ENCODE peak calls at places on chromosomes 3 and 15, in six cellular contexts. One of them, this sample, is unnamed.

GRCh38 chr3:54042259-54042823 is 80.0 kb upstream of the CACNA2D3 start:
- DNase-seq in GM12891: no peak
- DNase-seq in K562: no peak
- DNase-seq in GM12878: no peak
- DNase-seq in H1: no peak
- DNase-seq in HepG2: no peak
- DNase-seq in this sample: no peak

GRCh38 chr3:52295809-52296208 is 8.2 kb downstream of the GLYCTK start:
- DNase-seq in GM12891: no peak
- DNase-seq in K562: no peak
- DNase-seq in GM12878: no peak
- DNase-seq in H1: no peak
- DNase-seq in HepG2: no peak
- DNase-seq in this sample: no peak

GRCh38 chr3:118472586-118472985 is 562.1 kb downstream of the IGSF11 start:
- DNase-seq in GM12891: no peak
- DNase-seq in K562: no peak
- DNase-seq in GM12878: no peak
- DNase-seq in H1: no peak
- DNase-seq in HepG2: no peak
- DNase-seq in this sample: no peak

GRCh38 chr15:81493246-81493645 is 119.2 kb upstream of the TMC3 start:
- DNase-seq in GM12891: no peak
- DNase-seq in K562: no peak
- DNase-seq in GM12878: no peak
- DNase-seq in H1: no peak
- DNase-seq in HepG2: no peak
- DNase-seq in this sample: no peak

GRCh38 chr15:40150163-40150925 is 10.5 kb upstream of the BUB1B start:
- DNase-seq in GM12891: no peak
- DNase-seq in K562: no peak
- DNase-seq in GM12878: no peak
- DNase-seq in H1: no peak
- DNase-seq in HepG2: peak
- DNase-seq in this sample: no peak

GRCh38 chr3:29329986-29330514 is 49.2 kb downstream of the RBMS3 start:
- DNase-seq in GM12891: no peak
- DNase-seq in K562: no peak
- DNase-seq in GM12878: no peak
- DNase-seq in H1: no peak
- DNase-seq in HepG2: no peak
- DNase-seq in this sample: no peak

GRCh38 chr15:81091889-81092558 is 42.0 kb upstream of the CFAP161 start:
- DNase-seq in GM12891: no peak
- DNase-seq in K562: peak
- DNase-seq in GM12878: no peak
- DNase-seq in H1: no peak
- DNase-seq in HepG2: peak
- DNase-seq in this sample: no peak

GRCh38 chr3:25001041-25001591 is 426.9 kb upstream of the RARB start:
- DNase-seq in GM12891: no peak
- DNase-seq in K562: no peak
- DNase-seq in GM12878: no peak
- DNase-seq in H1: no peak
- DNase-seq in HepG2: no peak
- DNase-seq in this sample: no peak

GRCh38 chr15:89104172-89104564 is 15.9 kb downstream of the ABHD2 start:
- DNase-seq in GM12891: no peak
- DNase-seq in K562: no peak
- DNase-seq in GM12878: no peak
- DNase-seq in H1: no peak
- DNase-seq in HepG2: no peak
- DNase-seq in this sample: no peak

GRCh38 chr3:132135628-132136333 is 101.0 kb upstream of the CPNE4 start:
- DNase-seq in GM12891: no peak
- DNase-seq in K562: no peak
- DNase-seq in GM12878: no peak
- DNase-seq in H1: no peak
- DNase-seq in HepG2: peak
- DNase-seq in this sample: no peak

GRCh38 chr15:76339302-76340197 is 3.0 kb downstream of the ISL2 start:
- DNase-seq in GM12891: peak
- DNase-seq in K562: no peak
- DNase-seq in GM12878: no peak
- DNase-seq in H1: peak
- DNase-seq in HepG2: no peak
- DNase-seq in this sample: no peak

GRCh38 chr15:60525640-60526039 is 46.7 kb upstream of the ICE2 start:
- DNase-seq in GM12891: no peak
- DNase-seq in K562: no peak
- DNase-seq in GM12878: no peak
- DNase-seq in H1: no peak
- DNase-seq in HepG2: no peak
- DNase-seq in this sample: no peak

GRCh38 chr15:76162050-76162425 is 102.3 kb downstream of the TMEM266 start:
- DNase-seq in GM12891: no peak
- DNase-seq in K562: no peak
- DNase-seq in GM12878: no peak
- DNase-seq in H1: no peak
- DNase-seq in HepG2: no peak
- DNase-seq in this sample: no peak

GRCh38 chr3:112086857-112087524 is 802 bp downstream of the C3orf52 start:
- DNase-seq in GM12891: no peak
- DNase-seq in K562: no peak
- DNase-seq in GM12878: no peak
- DNase-seq in H1: no peak
- DNase-seq in HepG2: no peak
- DNase-seq in this sample: no peak

GRCh38 chr3:18258492-18258891 is 166.6 kb downstream of the SATB1 start:
- DNase-seq in GM12891: no peak
- DNase-seq in K562: no peak
- DNase-seq in GM12878: no peak
- DNase-seq in H1: no peak
- DNase-seq in HepG2: no peak
- DNase-seq in this sample: no peak

GRCh38 chr3:184715943-184716651 is 4.2 kb upstream of the MAGEF1 start:
- DNase-seq in GM12891: no peak
- DNase-seq in K562: no peak
- DNase-seq in GM12878: no peak
- DNase-seq in H1: no peak
- DNase-seq in HepG2: no peak
- DNase-seq in this sample: no peak

DNA sequence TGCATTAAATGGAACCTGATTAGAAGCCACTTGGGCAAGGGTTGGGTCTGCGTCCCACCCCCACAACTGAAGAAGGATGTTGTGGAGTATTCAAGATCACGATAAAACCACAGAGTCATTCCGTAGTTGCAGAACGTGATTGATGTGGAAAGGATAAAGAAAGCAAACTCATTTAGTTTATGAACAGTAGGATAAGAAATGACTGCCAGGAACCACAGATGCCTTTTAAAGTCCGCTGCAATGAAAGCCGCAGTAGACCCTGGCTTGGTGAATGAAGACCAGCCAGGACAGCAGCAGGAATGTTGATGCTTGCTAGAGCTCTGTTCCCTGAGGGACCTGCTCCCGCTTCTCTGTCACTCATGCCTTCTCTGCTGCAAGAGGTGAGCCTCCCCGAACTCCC is 111.5 kb downstream of the GABRG3 start:
- DNase-seq in GM12891: no peak
- DNase-seq in K562: no peak
- DNase-seq in GM12878: no peak
- DNase-seq in H1: no peak
- DNase-seq in HepG2: no peak
- DNase-seq in this sample: no peak
- TF ChIP-seq POLR2AphosphoS5 in GM12891: no peak
- TF ChIP-seq POLR2AphosphoS5 in K562: no peak
- TF ChIP-seq POLR2AphosphoS5 in GM12878: no peak
- TF ChIP-seq POLR2AphosphoS5 in H1: no peak
- TF ChIP-seq POLR2AphosphoS5 in HepG2: no peak
- TF ChIP-seq POLR2AphosphoS5 in this sample: no peak

DNA sequence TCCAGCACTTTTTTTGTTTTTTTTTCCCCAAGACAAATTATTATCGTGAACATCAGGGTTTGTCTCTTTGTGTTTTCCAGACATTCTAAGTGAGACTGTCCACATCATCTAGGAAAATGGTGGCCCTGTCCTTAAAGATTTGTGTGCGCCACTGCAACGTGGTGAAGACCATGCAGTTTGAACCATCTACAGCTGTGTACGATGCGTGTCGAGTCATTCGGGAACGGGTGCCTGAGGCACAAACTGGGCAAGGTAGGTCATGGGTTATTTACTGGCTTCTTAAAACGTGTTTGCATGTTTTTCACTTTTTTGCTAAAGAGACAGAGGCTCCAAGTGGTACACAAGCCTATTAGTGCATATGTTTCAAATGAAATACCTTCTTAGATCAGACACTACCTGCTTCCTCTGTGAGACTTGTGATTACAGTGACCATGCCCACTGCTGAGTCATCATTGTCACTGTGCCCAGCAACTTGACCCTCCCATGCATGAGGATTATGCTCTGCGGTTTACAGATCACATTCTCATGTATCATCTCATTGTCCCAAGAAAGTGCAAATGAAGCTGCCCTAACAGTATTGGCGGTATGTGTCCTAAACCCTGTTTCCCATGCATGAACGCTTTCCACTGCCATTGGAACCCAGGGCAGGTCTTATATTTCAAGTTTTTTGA is 395.2 kb upstream of the TPM1 start:
- DNase-seq in GM12891: no peak
- DNase-seq in K562: peak
- DNase-seq in GM12878: no peak
- DNase-seq in H1: no peak
- DNase-seq in HepG2: peak
- DNase-seq in this sample: no peak
- TF ChIP-seq TAF1 in GM12891: no peak
- TF ChIP-seq TAF1 in K562: no peak
- TF ChIP-seq TAF1 in GM12878: no peak
- TF ChIP-seq TAF1 in H1: no peak
- TF ChIP-seq TAF1 in HepG2: no peak
- TF ChIP-seq TAF1 in this sample: no peak

GRCh38 chr3:149659173-149659468 is 1.3 kb upstream of the WWTR1 start:
- DNase-seq in GM12891: no peak
- DNase-seq in K562: no peak
- DNase-seq in GM12878: no peak
- DNase-seq in H1: no peak
- DNase-seq in HepG2: no peak
- DNase-seq in this sample: no peak

GRCh38 chr3:149657458-149657795 is 398 bp downstream of the WWTR1 start:
- DNase-seq in GM12891: no peak
- DNase-seq in K562: no peak
- DNase-seq in GM12878: no peak
- DNase-seq in H1: no peak
- DNase-seq in HepG2: no peak
- DNase-seq in this sample: no peak

GRCh38 chr3:149658444-149659172 is 783 bp upstream of the WWTR1 start:
- DNase-seq in GM12891: no peak
- DNase-seq in K562: no peak
- DNase-seq in GM12878: no peak
- DNase-seq in H1: peak
- DNase-seq in HepG2: no peak
- DNase-seq in this sample: peak

GRCh38 chr3:149655826-149656599 is 1.8 kb downstream of the WWTR1 start:
- DNase-seq in GM12891: no peak
- DNase-seq in K562: no peak
- DNase-seq in GM12878: no peak
- DNase-seq in H1: no peak
- DNase-seq in HepG2: no peak
- DNase-seq in this sample: no peak

DNA sequence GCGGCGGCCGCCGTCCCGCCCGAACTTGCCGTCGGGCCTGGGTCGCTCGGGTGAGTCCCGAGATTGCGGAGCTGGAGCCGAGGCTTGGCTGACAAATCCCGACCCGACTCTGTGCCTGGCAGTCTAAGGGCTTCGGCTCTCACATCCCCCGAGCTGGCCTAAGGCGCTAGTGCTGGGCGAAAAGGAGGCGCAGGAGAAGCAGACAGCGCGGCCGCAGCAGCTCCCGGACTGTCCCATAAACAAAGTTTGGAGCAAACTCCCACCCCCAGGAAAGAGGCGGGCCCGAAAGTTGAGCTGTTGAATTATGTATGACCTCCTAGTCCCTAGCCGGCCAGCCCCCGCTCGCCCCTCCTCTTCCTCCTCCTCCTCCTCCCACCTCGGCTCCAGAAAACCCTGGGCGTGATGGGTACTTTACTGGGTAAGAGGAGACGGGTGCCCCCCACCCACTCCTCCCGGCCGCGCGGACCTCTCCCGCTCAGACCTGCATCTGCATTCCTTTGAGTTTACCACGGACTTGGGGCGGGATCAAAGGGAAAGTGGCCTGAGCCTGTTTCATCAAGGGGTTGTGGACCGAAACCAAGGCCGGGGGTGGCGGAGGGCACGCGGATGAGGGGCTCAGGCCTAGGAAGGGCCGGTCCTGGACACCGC is at the start of gene WWTR1:
- DNase-seq in GM12891: peak
- DNase-seq in K562: no peak
- DNase-seq in GM12878: peak
- DNase-seq in H1: peak
- DNase-seq in HepG2: peak
- DNase-seq in this sample: peak
- TF ChIP-seq POLR2A in GM12891: no peak
- TF ChIP-seq POLR2A in K562: no peak
- TF ChIP-seq POLR2A in GM12878: no peak
- TF ChIP-seq POLR2A in H1: peak
- TF ChIP-seq POLR2A in HepG2: peak
- TF ChIP-seq POLR2A in this sample: no peak

GRCh38 chr3:123687286-123687685 is 102.4 kb upstream of the HACD2 start:
- DNase-seq in GM12891: no peak
- DNase-seq in K562: no peak
- DNase-seq in GM12878: no peak
- DNase-seq in H1: no peak
- DNase-seq in HepG2: peak
- DNase-seq in this sample: no peak
- TF ChIP-seq POLR2AphosphoS5 in GM12891: no peak
- TF ChIP-seq POLR2AphosphoS5 in K562: no peak
- TF ChIP-seq POLR2AphosphoS5 in GM12878: no peak
- TF ChIP-seq POLR2AphosphoS5 in H1: no peak
- TF ChIP-seq POLR2AphosphoS5 in HepG2: no peak
- TF ChIP-seq POLR2AphosphoS5 in this sample: no peak

DNA sequence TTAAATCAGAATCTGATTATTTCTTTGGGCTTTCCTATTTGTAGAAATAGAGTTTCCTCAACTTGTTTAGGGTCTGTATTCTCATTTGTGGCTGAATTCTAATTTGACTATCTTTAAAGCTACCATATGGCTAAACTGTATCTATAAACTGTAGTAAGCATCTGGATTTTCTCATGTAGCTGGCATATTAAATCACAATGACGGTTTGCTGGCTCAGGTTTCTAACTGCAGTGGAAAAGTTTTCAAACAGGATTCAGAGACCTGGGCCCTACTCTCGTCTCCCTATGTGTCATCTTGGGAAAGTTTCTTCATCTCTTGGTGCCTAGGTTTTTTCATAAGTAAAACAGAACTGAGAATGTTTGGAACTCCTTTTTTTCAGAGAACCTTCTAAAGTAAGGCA is 68.3 kb downstream of the GALK2 start:
- DNase-seq in GM12891: no peak
- DNase-seq in K562: no peak
- DNase-seq in GM12878: no peak
- DNase-seq in H1: no peak
- DNase-seq in HepG2: no peak
- DNase-seq in this sample: no peak
- TF ChIP-seq TAF1 in GM12891: no peak
- TF ChIP-seq TAF1 in K562: no peak
- TF ChIP-seq TAF1 in GM12878: no peak
- TF ChIP-seq TAF1 in H1: no peak
- TF ChIP-seq TAF1 in HepG2: no peak
- TF ChIP-seq TAF1 in this sample: no peak

This sample was measured in GM12892.